ENCODE peak calls at places on chromosome 6, in ten cellular contexts. R is fibroblast of the aortic adventitia, V is breast epithelium, L is left cardiac atrium, Q is cardiac fibroblast, C is bronchial epithelial cell, Z is hypothalamus, Y is lung microvascular endothelial cell, A is left lung, G is pulmonary artery endothelial cell. X is an unnamed sample.

GRCh38 chr6:158480989-158481388 is 78.9 kb upstream of the TMEM181 start:
- DNase-seq in R (no peak), V (no peak), L (no peak), Q (no peak), C (no peak), Z (no peak), Y (no peak), A (no peak), G (no peak), X (no peak)

GRCh38 chr6:24935323-24935722 is 437 bp downstream of the RIPOR2 start:
- DNase-seq in R (no peak), V (no peak), L (no peak), Q (peak; percentile 8), C (peak; percentile 35), Z (no peak), Y (no peak), A (no peak), G (no peak), X (no peak)

GRCh38 chr6:329888-330691 is 37.8 kb downstream of the DUSP22 start:
- DNase-seq in R (no peak), V (no peak), L (no peak), Q (no peak), C (no peak), Z (no peak), Y (no peak), A (no peak), G (no peak), X (no peak)

GRCh38 chr6:40000964-40001515 is 66.8 kb upstream of the MOCS1 start:
- DNase-seq in R (no peak), V (no peak), L (no peak), Q (no peak), C (no peak), Z (no peak), Y (no peak), A (no peak), G (no peak), X (no peak)

GRCh38 chr6:138182939-138183791 is 21.4 kb downstream of the ARFGEF3 start:
- DNase-seq in R (no peak), V (no peak), L (no peak), Q (no peak), C (no peak), Z (peak; percentile 74), Y (no peak), A (no peak), G (no peak), X (no peak)

GRCh38 chr6:43948527-43949450 is 178.5 kb downstream of the MRPL14 start:
- DNase-seq in R (peak; percentile 30), V (no peak), L (no peak), Q (no peak), C (no peak), Z (no peak), Y (no peak), A (no peak), G (no peak), X (no peak)

GRCh38 chr6:91860951-91861350 is 1274.1 kb upstream of the MAP3K7 start:
- DNase-seq in R (no peak), V (no peak), L (no peak), Q (no peak), C (peak; percentile 7), Z (no peak), Y (no peak), A (no peak), G (no peak), X (no peak)

GRCh38 chr6:134768936-134769335 is 181.0 kb downstream of the ALDH8A1 start:
- DNase-seq in R (no peak), V (no peak), L (no peak), Q (no peak), C (peak; percentile 14), Z (no peak), Y (no peak), A (no peak), G (no peak), X (no peak)

GRCh38 chr6:166587631-166588413 is 1.3 kb upstream of the RAMACL start:
- DNase-seq in R (no peak), V (no peak), L (no peak), Q (no peak), C (no peak), Z (no peak), Y (peak; percentile 32), A (no peak), G (no peak), X (no peak)

GRCh38 chr6:125358898-125359297 is 57.1 kb upstream of the HDDC2 start:
- DNase-seq in R (no peak), V (no peak), L (no peak), Q (no peak), C (no peak), Z (no peak), Y (no peak), A (no peak), G (no peak), X (no peak)

GRCh38 chr6:139402935-139403386 is 28.5 kb upstream of the CITED2 start:
- DNase-seq in R (peak; percentile 94), V (no peak), L (no peak), Q (peak; percentile 84), C (peak; percentile 33), Z (no peak), Y (peak; percentile 93), A (peak; percentile 44), G (peak; percentile 43), X (peak; percentile 60)

GRCh38 chr6:87151786-87152527 is 3.4 kb upstream of the ZNF292 start:
- DNase-seq in R (peak; percentile 54), V (peak; percentile 58), L (peak; percentile 75), Q (peak; percentile 57), C (no peak), Z (peak; percentile 48), Y (peak; percentile 52), A (peak; percentile 69), G (no peak), X (peak; percentile 34)

GRCh38 chr6:136446579-136447182 is 103.5 kb downstream of the MAP7 start:
- DNase-seq in R (no peak), V (no peak), L (no peak), Q (peak; percentile 43), C (no peak), Z (no peak), Y (no peak), A (no peak), G (no peak), X (no peak)

GRCh38 chr6:135535989-135536414 is 38.5 kb upstream of the AHI1 start:
- DNase-seq in R (peak; percentile 98), V (no peak), L (no peak), Q (peak; percentile 90), C (peak; percentile 81), Z (no peak), Y (peak; percentile 77), A (no peak), G (peak; percentile 19), X (no peak)

GRCh38 chr6:101645770-101646169 is 252.3 kb downstream of the GRIK2 start:
- DNase-seq in R (no peak), V (no peak), L (no peak), Q (no peak), C (no peak), Z (no peak), Y (no peak), A (no peak), G (no peak), X (no peak)

GRCh38 chr6:136609878-136610706 is 59.9 kb upstream of the MAP7 start:
- DNase-seq in R (peak; percentile 99), V (no peak), L (peak; percentile 59), Q (peak; percentile 99), C (peak; percentile 100), Z (no peak), Y (peak; percentile 45), A (peak; percentile 76), G (peak; percentile 94), X (no peak)

GRCh38 chr6:56242343-56242742 is 5.0 kb downstream of the COL21A1 start:
- DNase-seq in R (peak; percentile 32), V (no peak), L (no peak), Q (peak; percentile 57), C (peak; percentile 85), Z (no peak), Y (no peak), A (no peak), G (peak; percentile 36), X (no peak)

GRCh38 chr6:123533862-123534261 is 102.9 kb downstream of the TRDN start:
- DNase-seq in R (no peak), V (no peak), L (no peak), Q (no peak), C (no peak), Z (no peak), Y (no peak), A (no peak), G (no peak), X (no peak)

GRCh38 chr6:38997128-38997761 is 51.3 kb upstream of the GLP1R start:
- DNase-seq in R (peak; percentile 25), V (no peak), L (peak; percentile 28), Q (peak; percentile 37), C (peak; percentile 5), Z (no peak), Y (peak; percentile 33), A (no peak), G (no peak), X (no peak)

GRCh38 chr6:39344821-39345280 is 22.3 kb upstream of the KCNK16 start:
- DNase-seq in R (peak; percentile 2), V (no peak), L (no peak), Q (no peak), C (no peak), Z (no peak), Y (peak; percentile 18), A (no peak), G (no peak), X (no peak)

GRCh38 chr6:162485464-162485863 is 242.1 kb downstream of the PRKN start:
- DNase-seq in R (no peak), V (no peak), L (no peak), Q (no peak), C (no peak), Z (no peak), Y (no peak), A (no peak), G (no peak), X (no peak)

GRCh38 chr6:125789576-125790402 is 971 bp upstream of the NCOA7 start:
- DNase-seq in R (peak; percentile 71), V (no peak), L (peak; percentile 45), Q (peak; percentile 59), C (no peak), Z (peak; percentile 35), Y (peak; percentile 37), A (peak; percentile 65), G (no peak), X (peak; percentile 63)

GRCh38 chr6:123962508-123962907 is 158.8 kb downstream of the NKAIN2 start:
- DNase-seq in R (no peak), V (no peak), L (no peak), Q (no peak), C (peak; percentile 74), Z (no peak), Y (no peak), A (peak; percentile 83), G (no peak), X (no peak)

GRCh38 chr6:42404494-42404893 is 47.2 kb downstream of the TRERF1 start:
- DNase-seq in R (peak; percentile 82), V (no peak), L (peak; percentile 58), Q (peak; percentile 75), C (peak; percentile 90), Z (no peak), Y (no peak), A (no peak), G (no peak), X (peak; percentile 85)

GRCh38 chr6:80126657-80127350 is 20.3 kb downstream of the BCKDHB start:
- DNase-seq in R (no peak), V (no peak), L (no peak), Q (no peak), C (no peak), Z (no peak), Y (no peak), A (no peak), G (no peak), X (no peak)

GRCh38 chr6:30854641-30855040 is 29.7 kb upstream of the DDR1 start:
- DNase-seq in R (no peak), V (no peak), L (no peak), Q (no peak), C (no peak), Z (no peak), Y (no peak), A (no peak), G (no peak), X (no peak)

GRCh38 chr6:131807644-131808459 is at the start of gene ENPP1:
- DNase-seq in R (peak; percentile 48), V (peak; percentile 71), L (peak; percentile 85), Q (peak; percentile 69), C (peak; percentile 20), Z (peak; percentile 51), Y (peak; percentile 45), A (peak; percentile 46), G (no peak), X (peak; percentile 93)

GRCh38 chr6:132867055-132867454 is 52.7 kb downstream of the RPS12 start:
- DNase-seq in R (peak; percentile 1), V (no peak), L (no peak), Q (peak; percentile 2), C (no peak), Z (no peak), Y (peak; percentile 33), A (no peak), G (no peak), X (no peak)